ENCODE peak calls at places on chromosomes 7 and 10, in five cellular contexts. J, I, F, X and M are unnamed samples.

GRCh38 chr7:67738-68395 is 124.5 kb upstream of the FAM20C start:
- DNase-seq in J (no peak), X (no peak), I (no peak), F (no peak), M (no peak)

GRCh38 chr7:34748244-34749039 is 90.4 kb downstream of the NPSR1 start:
- DNase-seq in I (no peak), F (peak), J (no peak), X (peak), M (no peak)

GRCh38 chr10:4807803-4808507 is 18.1 kb upstream of the AKR1E2 start:
- DNase-seq in X (no peak), I (no peak), F (peak), J (no peak), M (no peak)

GRCh38 chr10:9339702-9340101 is 1285.2 kb downstream of the GATA3 start:
- DNase-seq in X (no peak), F (no peak), I (no peak), J (no peak), M (peak)

GRCh38 chr10:30386801-30387588 is 37.9 kb upstream of the MTPAP start:
- DNase-seq in J (no peak), X (no peak), I (no peak), F (peak), M (no peak)

GRCh38 chr7:158261362-158262235 is 326.0 kb downstream of the PTPRN2 start:
- DNase-seq in I (no peak), J (no peak), X (no peak), F (no peak), M (no peak)

GRCh38 chr10:61779950-61780659 is 117.4 kb downstream of the CABCOCO1 start:
- DNase-seq in I (no peak), X (no peak), F (peak), J (peak), M (no peak)

GRCh38 chr10:70743430-70743788 is 41.8 kb downstream of the TBATA start:
- DNase-seq in X (no peak), J (no peak), F (no peak), I (no peak), M (no peak)

GRCh38 chr10:851891-852290 is 79.6 kb downstream of the LARP4B start:
- DNase-seq in F (no peak), X (no peak), I (no peak), J (no peak), M (no peak)

GRCh38 chr7:98616381-98617050 is 569 bp upstream of the NPTX2 start:
- DNase-seq in X (no peak), J (no peak), I (no peak), F (no peak), M (no peak)

GRCh38 chr7:129670636-129671035 is 59.1 kb downstream of the NRF1 start:
- DNase-seq in X (no peak), I (no peak), F (no peak), J (no peak), M (no peak)

GRCh38 chr10:104337527-104337984 is 709 bp downstream of the ITPRIP start:
- DNase-seq in X (no peak), J (no peak), I (no peak), F (no peak), M (peak)

GRCh38 chr10:103553743-103554487 is 60.4 kb downstream of the NEURL1 start:
- DNase-seq in X (no peak), F (no peak), I (no peak), J (no peak), M (no peak)

GRCh38 chr7:119335405-119335804 is 937.6 kb upstream of the KCND2 start:
- DNase-seq in I (no peak), X (no peak), J (no peak), F (no peak), M (no peak)

GRCh38 chr7:64653721-64654401 is 12.1 kb upstream of the ZNF107 start:
- DNase-seq in J (no peak), X (no peak), F (no peak), I (no peak), M (no peak)

GRCh38 chr10:58189269-58189668 is 78.4 kb downstream of the IPMK start:
- DNase-seq in X (no peak), I (no peak), J (no peak), F (peak), M (no peak)

GRCh38 chr10:81876253-81876731 is 1.3 kb downstream of the NRG3 start:
- DNase-seq in X (no peak), J (no peak), I (no peak), F (no peak), M (no peak)